ENCODE peak calls at places on chromosomes 1 and 21, in eight cellular contexts. L, C, U, H, A, N, Y and O are unnamed samples.

GRCh38 chr1:47262787-47263413 is 30.9 kb upstream of the TAL1 start:
- DNase-seq in L (peak; percentile 75), Y (no peak), C (peak; percentile 53), U (peak; percentile 24), N (peak; percentile 33), H (no peak), A (no peak), O (no peak)

GRCh38 chr1:198560093-198560638 is 19.7 kb upstream of the ATP6V1G3 start:
- DNase-seq in A (no peak), Y (no peak), H (no peak), L (no peak), U (no peak), C (no peak), N (no peak), O (no peak)

GRCh38 chr1:44810101-44810761 is 1.9 kb downstream of the BTBD19 start:
- DNase-seq in H (peak; percentile 60), A (peak; percentile 85), U (no peak), Y (no peak), L (no peak), N (no peak), C (peak; percentile 31), O (no peak)

GRCh38 chr1:26477446-26478152 is 5.4 kb downstream of the HMGN2 start:
- DNase-seq in N (no peak), Y (peak; percentile 26), C (no peak), U (no peak), L (peak; percentile 26), H (no peak), A (no peak), O (no peak)

GRCh38 chr1:108913105-108913948 is 36.5 kb downstream of the GPSM2 start:
- DNase-seq in Y (no peak), N (no peak), L (no peak), U (no peak), H (no peak), A (no peak), C (no peak), O (no peak)

GRCh38 chr1:226607821-226608220 is 59.3 kb downstream of the STUM start:
- DNase-seq in H (no peak), L (no peak), Y (no peak), C (no peak), U (no peak), A (no peak), N (no peak), O (no peak)

GRCh38 chr21:35578350-35578782 is 482.0 kb downstream of the SETD4 start:
- DNase-seq in A (no peak), Y (no peak), N (no peak), H (no peak), L (no peak), C (no peak), U (no peak), O (no peak)

GRCh38 chr1:13823126-13823880 is 123.3 kb downstream of the PRDM2 start:
- DNase-seq in L (no peak), U (no peak), Y (no peak), N (no peak), H (no peak), C (no peak), A (peak; percentile 58), O (peak; percentile 86)

DNA sequence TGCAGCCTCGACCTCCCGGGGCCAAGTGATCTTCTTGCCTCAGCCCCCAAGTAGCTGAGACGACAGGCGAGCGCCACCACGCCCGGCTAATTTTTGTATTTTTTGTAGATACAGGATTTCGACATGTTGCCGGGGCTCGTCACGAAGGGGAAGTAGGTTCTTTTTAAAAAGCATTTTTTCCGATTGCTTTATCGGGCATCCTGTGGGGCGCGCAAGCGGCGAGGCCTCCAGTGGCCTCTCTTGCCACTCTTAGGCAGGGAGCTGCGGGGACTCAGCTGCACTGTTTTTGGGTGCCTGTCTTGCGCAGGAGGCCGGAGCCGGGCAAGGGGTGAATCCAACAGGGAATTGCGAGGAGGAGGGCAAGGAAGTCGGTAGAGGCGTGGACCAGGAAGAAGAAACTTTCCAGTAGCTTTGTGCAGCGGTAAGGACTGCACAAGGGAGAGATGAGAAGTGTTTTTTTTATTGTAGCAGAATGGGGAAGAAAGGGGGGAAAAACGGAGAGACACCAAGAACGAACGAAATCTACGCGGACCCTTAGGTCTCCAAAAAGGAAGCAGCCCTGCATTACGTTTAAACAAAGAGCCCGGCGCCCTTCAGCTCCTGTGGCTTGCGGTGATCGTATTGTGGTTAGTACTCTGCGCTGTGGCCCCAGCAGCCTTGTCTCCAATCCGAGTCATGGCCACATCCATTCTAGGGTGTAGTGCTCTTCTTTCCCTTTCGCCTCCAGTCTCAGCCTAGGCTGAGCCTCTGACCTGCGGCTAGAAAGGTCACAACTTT is 164.8 kb downstream of the PPIAL4G start:
- DNase-seq in N (no peak), L (peak; percentile 80), H (peak; percentile 27), A (peak; percentile 83), C (peak; percentile 43), U (no peak), Y (no peak), O (peak; percentile 89)
- H3K27ac ChIP-seq in N (no peak overlapping the region), L (no peak overlapping the region), H (no peak overlapping the region), A (peak overlapping the region; percentile 31), C (no peak overlapping the region), U (no peak overlapping the region), Y (no peak overlapping the region), O (no peak overlapping the region)

GRCh38 chr1:14910947-14911721 is 242.4 kb upstream of the TMEM51 start:
- DNase-seq in N (no peak), U (no peak), A (no peak), L (no peak), Y (peak; percentile 74), C (no peak), H (no peak), O (no peak)
- TF ChIP-seq POLR2AphosphoS5 in N (no peak), U (no peak), A (no peak), L (no peak), Y (no peak), C (no peak), H (no peak), O (no peak)

GRCh38 chr1:193058529-193059281 is 455 bp downstream of the UCHL5 start:
- DNase-seq in H (peak; percentile 62), L (peak; percentile 58), Y (peak; percentile 64), N (no peak), A (no peak), C (peak; percentile 54), U (no peak), O (no peak)
- H3K4me1 ChIP-seq in H (peaks cover 19% of the 10 kb centered on the region), L (peaks cover 17% of the 10 kb centered on the region), Y (peaks cover 33% of the 10 kb centered on the region), N (peaks cover 19% of the 10 kb centered on the region), A (peaks cover 28% of the 10 kb centered on the region), C (peaks cover 37% of the 10 kb centered on the region), U (peaks cover 11% of the 10 kb centered on the region), O (peaks cover 50% of the 10 kb centered on the region)

DNA sequence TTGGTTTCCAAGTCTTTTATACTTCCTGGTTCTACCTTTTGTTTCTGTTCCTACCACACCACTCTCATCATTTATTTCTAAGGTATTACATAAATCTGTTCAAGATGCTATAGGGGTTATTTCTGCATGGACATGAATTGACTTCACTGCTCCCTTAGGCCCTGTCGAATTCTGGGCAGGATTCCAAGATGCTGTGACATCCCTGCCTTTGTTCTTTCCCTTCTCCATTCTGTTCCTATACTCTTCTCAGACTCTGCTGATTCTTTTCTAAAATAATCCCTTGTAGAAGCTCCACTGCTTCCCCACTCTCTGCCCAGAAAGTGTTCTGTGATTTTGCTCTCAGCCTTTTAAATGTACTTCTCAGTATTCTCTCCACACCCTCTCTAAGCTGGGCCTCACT is 99.2 kb downstream of the PHTF1 start:
- DNase-seq in L (no peak), C (no peak), A (no peak), U (no peak), N (no peak), Y (no peak), H (no peak), O (no peak)
- H3K27ac ChIP-seq in L (no peak overlapping the region), C (peak overlapping the region; percentile 4), A (no peak overlapping the region), U (no peak overlapping the region), N (no peak overlapping the region), Y (no peak overlapping the region), H (no peak overlapping the region), O (no peak overlapping the region)

GRCh38 chr1:10419351-10419750 is 10.9 kb upstream of the CENPS start:
- DNase-seq in L (no peak), C (no peak), H (no peak), A (peak; percentile 64), N (no peak), U (no peak), Y (no peak), O (no peak)

GRCh38 chr1:10415211-10415930 is 14.9 kb upstream of the CENPS start:
- DNase-seq in Y (no peak), N (no peak), A (no peak), U (no peak), H (no peak), L (peak; percentile 21), C (peak; percentile 15), O (no peak)
- TF ChIP-seq POLR2AphosphoS5 in Y (no peak), N (no peak), A (peak; percentile 57), U (no peak), H (no peak), L (no peak), C (peak; percentile 12), O (no peak)

GRCh38 chr1:76833151-76833550 is 34.1 kb upstream of the ST6GALNAC5 start:
- DNase-seq in H (no peak), L (no peak), N (no peak), A (no peak), C (no peak), U (no peak), Y (no peak), O (no peak)

GRCh38 chr1:76830373-76830772 is 36.9 kb upstream of the ST6GALNAC5 start:
- DNase-seq in C (no peak), N (no peak), H (no peak), L (no peak), U (no peak), Y (no peak), A (no peak), O (no peak)

GRCh38 chr1:76832521-76832920 is 34.8 kb upstream of the ST6GALNAC5 start:
- DNase-seq in C (no peak), N (no peak), Y (no peak), L (no peak), H (no peak), A (no peak), U (no peak), O (no peak)

GRCh38 chr1:76835203-76835602 is 32.1 kb upstream of the ST6GALNAC5 start:
- DNase-seq in H (no peak), A (no peak), C (no peak), Y (no peak), L (no peak), U (no peak), N (no peak), O (no peak)

GRCh38 chr1:76833856-76834255 is 33.4 kb upstream of the ST6GALNAC5 start:
- DNase-seq in A (no peak), L (no peak), H (no peak), Y (no peak), N (no peak), C (no peak), U (no peak), O (no peak)
- H3K4me1 ChIP-seq in A (no peaks in the 10 kb centered on the region), L (no peaks in the 10 kb centered on the region), H (no peaks in the 10 kb centered on the region), Y (no peaks in the 10 kb centered on the region), N (no peaks in the 10 kb centered on the region), C (no peaks in the 10 kb centered on the region), U (no peaks in the 10 kb centered on the region), O (no peaks in the 10 kb centered on the region)

GRCh38 chr21:43207868-43208267 is 39.1 kb downstream of the CRYAA start:
- DNase-seq in U (no peak), A (peak; percentile 15), Y (peak; percentile 32), H (no peak), L (no peak), C (no peak), N (no peak), O (no peak)
- H3K27ac ChIP-seq in U (no peak overlapping the region), A (no peak overlapping the region), Y (no peak overlapping the region), H (no peak overlapping the region), L (no peak overlapping the region), C (no peak overlapping the region), N (no peak overlapping the region), O (no peak overlapping the region)